ENCODE peak calls at places on chromosomes 1 and 21, in four cellular contexts. T, J, U and L are unnamed samples.
A peak's percentile ranks its signal among the peaks of the same experiment; 100 is the strongest.

GRCh38 chr1:40980453-40981121 is 1.1 kb downstream of the CTPS1 start:
- DNase-seq in T (no peak), J (no peak), U (no peak), L (peak; percentile 60)

GRCh38 chr1:223417444-223417843 is 24.2 kb downstream of the CCDC185 start:
- DNase-seq in U (peak; percentile 53), T (peak; percentile 49), J (no peak), L (no peak)

GRCh38 chr1:5910276-5910620 is 82.0 kb downstream of the NPHP4 start:
- DNase-seq in U (no peak), J (no peak), T (no peak), L (no peak)

GRCh38 chr1:246152986-246153431 is 354.1 kb downstream of the SMYD3 start:
- DNase-seq in T (no peak), J (no peak), U (no peak), L (no peak)

GRCh38 chr1:62612770-62613169 is 15.4 kb downstream of the ANGPTL3 start:
- DNase-seq in U (no peak), J (no peak), T (no peak), L (no peak)

GRCh38 chr1:54885863-54886723 is 902 bp downstream of the DHCR24 start:
- DNase-seq in J (peak; percentile 61), T (peak; percentile 45), U (peak; percentile 62), L (peak; percentile 20)

GRCh38 chr1:201324306-201324705 is 41.0 kb downstream of the PKP1 start:
- DNase-seq in U (no peak), T (no peak), J (no peak), L (no peak)

GRCh38 chr21:34850166-34850695 is 181.4 kb downstream of the CLIC6 start:
- DNase-seq in T (no peak), U (no peak), J (no peak), L (no peak)

GRCh38 chr1:8040586-8040985 is 14.5 kb upstream of the ERRFI1 start:
- DNase-seq in J (peak; percentile 99), T (peak; percentile 96), U (peak; percentile 99), L (no peak)

DNA sequence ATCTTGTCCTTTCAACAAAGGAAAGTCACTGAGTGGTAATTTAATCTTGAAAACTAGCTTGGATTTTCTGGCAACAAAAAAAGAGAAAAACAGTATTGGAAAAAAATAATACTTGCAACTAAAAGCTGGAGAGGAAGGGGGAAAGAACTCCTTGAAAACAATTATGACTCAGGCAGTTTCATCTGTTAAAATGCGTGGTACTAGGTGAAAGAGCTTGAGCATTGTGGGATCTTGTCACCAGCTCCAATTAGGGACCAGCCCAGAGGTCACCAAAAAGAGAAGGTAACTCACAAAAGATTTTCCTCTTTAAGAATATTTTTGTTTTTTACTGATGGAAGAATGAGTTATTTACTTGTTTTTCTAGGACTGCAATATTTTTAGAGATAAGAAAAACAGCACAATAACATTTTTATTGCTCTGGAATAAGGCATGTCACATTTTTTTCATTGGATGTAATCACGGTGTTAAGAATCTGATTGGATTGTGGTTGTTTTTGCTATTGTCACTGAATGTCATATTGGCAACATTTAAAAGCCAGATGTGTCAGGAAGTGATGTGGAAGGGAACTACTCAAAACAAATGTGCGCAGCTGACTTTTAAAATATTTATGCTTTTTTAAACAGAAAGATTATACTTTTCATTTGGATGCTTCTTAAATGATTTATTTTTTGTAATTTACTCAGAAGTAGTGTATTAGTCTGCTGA is 78.5 kb upstream of the ADAMTS5 start:
- DNase-seq in J (no peak), T (no peak), U (no peak), L (no peak)
- H3K4me2 ChIP-seq in J (no peak overlapping the region), T (no peak overlapping the region), U (no peak overlapping the region), L (no peak overlapping the region)

GRCh38 chr1:210234254-210234747 is 1.7 kb downstream of the SERTAD4 start:
- DNase-seq in J (no peak), T (no peak), U (no peak), L (peak; percentile 34)

GRCh38 chr1:210232524-210233215 is at the start of gene SERTAD4:
- DNase-seq in U (peak; percentile 32), T (no peak), J (peak; percentile 23), L (no peak)

GRCh38 chr1:210233216-210233494 is 559 bp downstream of the SERTAD4 start:
- DNase-seq in J (no peak), T (no peak), U (no peak), L (no peak)

GRCh38 chr1:210231846-210232523 is 611 bp upstream of the SERTAD4 start:
- DNase-seq in T (no peak), U (peak; percentile 35), J (no peak), L (no peak)

GRCh38 chr1:210233495-210234253 is 1.1 kb downstream of the SERTAD4 start:
- DNase-seq in U (peak; percentile 74), J (peak; percentile 23), T (no peak), L (no peak)
- TF ChIP-seq EZH2 in U (no peak), J (peak; percentile 45), T (peak; percentile 87), L (peak; percentile 59)

GRCh38 chr1:36369472-36369871 is 16.3 kb downstream of the STK40 start:
- DNase-seq in J (no peak), U (no peak), T (no peak), L (no peak)
- H3K4me2 ChIP-seq in J (peak overlapping the region; percentile 6), U (no peak overlapping the region), T (no peak overlapping the region), L (no peak overlapping the region)

DNA sequence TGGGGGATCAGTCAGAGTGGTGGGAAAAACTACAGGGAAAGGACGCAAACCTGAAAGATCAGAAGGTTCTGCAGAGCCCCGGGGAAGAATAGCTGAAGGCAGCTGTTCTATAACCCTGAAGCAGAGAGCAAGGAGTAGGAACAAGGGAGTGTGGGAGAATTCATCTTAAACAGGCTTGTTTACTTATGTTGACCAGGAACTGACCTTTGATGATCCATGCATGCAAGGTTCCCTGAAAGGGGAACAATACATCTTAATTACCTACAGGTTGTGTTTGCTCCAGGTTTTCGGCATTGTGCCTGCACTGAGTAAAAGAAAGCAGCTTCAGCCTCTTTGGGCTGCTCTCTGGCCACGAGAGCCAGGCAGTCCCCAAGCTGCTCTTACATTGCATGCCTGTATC is 18.7 kb upstream of the FAM43B start:
- DNase-seq in J (no peak), T (no peak), U (no peak), L (no peak)
- TF ChIP-seq EZH2 in J (no peak), T (no peak), U (no peak), L (no peak)

DNA sequence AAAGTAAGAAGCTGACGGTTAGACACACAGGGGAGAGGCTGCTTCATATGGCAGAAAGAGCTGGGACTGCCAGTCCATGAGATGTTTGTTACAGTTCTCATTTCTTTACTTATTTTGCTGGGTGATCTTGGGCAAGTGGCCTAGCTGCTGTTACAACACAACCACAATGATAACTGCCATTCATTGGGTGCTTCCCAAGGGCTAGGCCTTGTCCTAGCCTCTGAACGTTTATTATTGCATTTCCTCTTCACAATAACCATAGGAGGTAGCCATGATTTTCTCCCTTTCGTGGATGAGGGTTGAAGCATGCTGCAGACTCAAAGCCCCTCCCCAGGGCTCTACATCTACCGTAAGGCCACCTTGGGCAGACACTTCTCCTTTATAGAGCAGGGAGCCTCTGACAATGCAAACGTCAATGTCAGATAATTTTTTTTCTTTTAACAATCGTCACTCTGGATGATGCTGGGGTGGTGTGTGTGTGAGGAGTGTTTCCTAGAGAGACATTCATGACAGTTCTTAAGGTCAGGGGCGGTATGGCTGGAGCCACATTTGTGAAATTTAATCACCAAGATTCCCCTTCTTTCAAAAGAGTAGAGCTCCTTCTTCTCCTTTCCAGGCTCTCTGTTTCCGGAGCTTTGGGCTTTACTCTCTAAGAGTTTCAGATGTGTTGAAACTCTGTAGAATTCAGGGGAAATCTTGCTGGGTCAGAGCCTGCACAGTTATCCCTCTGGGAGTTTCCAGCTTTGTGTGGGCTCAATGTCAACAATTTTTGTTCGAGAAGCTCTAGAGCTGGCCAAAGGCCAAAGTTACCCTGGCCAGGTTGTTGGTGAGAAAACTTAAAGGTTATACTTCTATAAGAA is 138.5 kb upstream of the SGIP1 start:
- DNase-seq in T (no peak), J (no peak), U (no peak), L (no peak)
- H3K4me2 ChIP-seq in T (no peak overlapping the region), J (no peak overlapping the region), U (no peak overlapping the region), L (no peak overlapping the region)